ENCODE peak calls at places on chromosomes 6 and 20, in ten cellular contexts. One of them, this sample, is unnamed.

GRCh38 chr6:113529191-113529590 is 328.0 kb upstream of the MARCKS start:
- DNase-seq in epithelial cell of esophagus: peak
- DNase-seq in prostate gland: no peak
- DNase-seq in cardiac fibroblast: peak
- DNase-seq in fibroblast of the aortic adventitia: peak
- DNase-seq in stomach: no peak
- DNase-seq in CD8-positive, alpha-beta T cell: no peak
- DNase-seq in IMR-90: peak
- DNase-seq in astrocyte of the spinal cord: peak
- DNase-seq in H1: no peak
- DNase-seq in this sample: no peak

GRCh38 chr6:70834520-70834919 is 122.3 kb downstream of the B3GAT2 start:
- DNase-seq in cardiac fibroblast: peak
- DNase-seq in IMR-90: peak
- DNase-seq in prostate gland: no peak
- DNase-seq in astrocyte of the spinal cord: peak
- DNase-seq in H1: no peak
- DNase-seq in CD8-positive, alpha-beta T cell: no peak
- DNase-seq in fibroblast of the aortic adventitia: peak
- DNase-seq in stomach: no peak
- DNase-seq in epithelial cell of esophagus: peak
- DNase-seq in this sample: no peak

GRCh38 chr6:31125162-31125561 is 4.9 kb upstream of the CDSN start:
- DNase-seq in CD8-positive, alpha-beta T cell: no peak
- DNase-seq in fibroblast of the aortic adventitia: peak
- DNase-seq in IMR-90: peak
- DNase-seq in astrocyte of the spinal cord: peak
- DNase-seq in prostate gland: peak
- DNase-seq in H1: no peak
- DNase-seq in epithelial cell of esophagus: peak
- DNase-seq in cardiac fibroblast: peak
- DNase-seq in stomach: peak
- DNase-seq in this sample: peak

GRCh38 chr20:54774423-54774822 is 299.0 kb downstream of the DOK5 start:
- DNase-seq in cardiac fibroblast: no peak
- DNase-seq in fibroblast of the aortic adventitia: no peak
- DNase-seq in epithelial cell of esophagus: no peak
- DNase-seq in IMR-90: no peak
- DNase-seq in H1: no peak
- DNase-seq in astrocyte of the spinal cord: no peak
- DNase-seq in prostate gland: no peak
- DNase-seq in CD8-positive, alpha-beta T cell: no peak
- DNase-seq in stomach: no peak
- DNase-seq in this sample: no peak

GRCh38 chr6:144286503-144287393 is 1.6 kb downstream of the UTRN start:
- DNase-seq in IMR-90: peak
- DNase-seq in epithelial cell of esophagus: peak
- DNase-seq in CD8-positive, alpha-beta T cell: no peak
- DNase-seq in fibroblast of the aortic adventitia: peak
- DNase-seq in prostate gland: peak
- DNase-seq in cardiac fibroblast: peak
- DNase-seq in stomach: peak
- DNase-seq in H1: no peak
- DNase-seq in astrocyte of the spinal cord: peak
- DNase-seq in this sample: peak

GRCh38 chr6:94953867-94954631 is 623.3 kb upstream of the MANEA start:
- DNase-seq in cardiac fibroblast: no peak
- DNase-seq in astrocyte of the spinal cord: no peak
- DNase-seq in fibroblast of the aortic adventitia: no peak
- DNase-seq in IMR-90: no peak
- DNase-seq in stomach: no peak
- DNase-seq in H1: no peak
- DNase-seq in CD8-positive, alpha-beta T cell: no peak
- DNase-seq in epithelial cell of esophagus: no peak
- DNase-seq in prostate gland: no peak
- DNase-seq in this sample: no peak

GRCh38 chr6:141403103-141403502 is 729.6 kb upstream of the GJE1 start:
- DNase-seq in stomach: no peak
- DNase-seq in H1: no peak
- DNase-seq in cardiac fibroblast: no peak
- DNase-seq in IMR-90: no peak
- DNase-seq in prostate gland: no peak
- DNase-seq in epithelial cell of esophagus: no peak
- DNase-seq in fibroblast of the aortic adventitia: no peak
- DNase-seq in astrocyte of the spinal cord: no peak
- DNase-seq in CD8-positive, alpha-beta T cell: no peak
- DNase-seq in this sample: no peak

GRCh38 chr6:145153495-145153894 is 581.8 kb downstream of the EPM2A start:
- DNase-seq in stomach: no peak
- DNase-seq in cardiac fibroblast: no peak
- DNase-seq in IMR-90: no peak
- DNase-seq in prostate gland: no peak
- DNase-seq in fibroblast of the aortic adventitia: no peak
- DNase-seq in astrocyte of the spinal cord: no peak
- DNase-seq in H1: no peak
- DNase-seq in epithelial cell of esophagus: no peak
- DNase-seq in CD8-positive, alpha-beta T cell: no peak
- DNase-seq in this sample: peak

GRCh38 chr6:15065603-15066002 is 180.3 kb upstream of the JARID2 start:
- DNase-seq in CD8-positive, alpha-beta T cell: no peak
- DNase-seq in prostate gland: no peak
- DNase-seq in astrocyte of the spinal cord: no peak
- DNase-seq in stomach: no peak
- DNase-seq in IMR-90: peak
- DNase-seq in H1: no peak
- DNase-seq in epithelial cell of esophagus: peak
- DNase-seq in cardiac fibroblast: no peak
- DNase-seq in fibroblast of the aortic adventitia: no peak
- DNase-seq in this sample: no peak

GRCh38 chr20:62156592-62157386 is 13.2 kb downstream of the SS18L1 start:
- DNase-seq in fibroblast of the aortic adventitia: peak
- DNase-seq in CD8-positive, alpha-beta T cell: peak
- DNase-seq in epithelial cell of esophagus: peak
- DNase-seq in astrocyte of the spinal cord: peak
- DNase-seq in prostate gland: peak
- DNase-seq in cardiac fibroblast: peak
- DNase-seq in stomach: peak
- DNase-seq in H1: no peak
- DNase-seq in IMR-90: peak
- DNase-seq in this sample: peak

GRCh38 chr6:106799008-106799952 is 169.9 kb downstream of the QRSL1 start:
- DNase-seq in prostate gland: no peak
- DNase-seq in epithelial cell of esophagus: peak
- DNase-seq in fibroblast of the aortic adventitia: peak
- DNase-seq in cardiac fibroblast: peak
- DNase-seq in CD8-positive, alpha-beta T cell: no peak
- DNase-seq in IMR-90: peak
- DNase-seq in astrocyte of the spinal cord: peak
- DNase-seq in H1: no peak
- DNase-seq in stomach: no peak
- DNase-seq in this sample: no peak

GRCh38 chr20:38057351-38057972 is 23.9 kb downstream of the RPRD1B start:
- DNase-seq in CD8-positive, alpha-beta T cell: peak
- DNase-seq in fibroblast of the aortic adventitia: peak
- DNase-seq in stomach: peak
- DNase-seq in IMR-90: peak
- DNase-seq in cardiac fibroblast: peak
- DNase-seq in astrocyte of the spinal cord: peak
- DNase-seq in prostate gland: peak
- DNase-seq in epithelial cell of esophagus: peak
- DNase-seq in H1: no peak
- DNase-seq in this sample: peak

GRCh38 chr20:35992713-35993335 is 24.4 kb downstream of the CNBD2 start:
- DNase-seq in IMR-90: peak
- DNase-seq in H1: no peak
- DNase-seq in CD8-positive, alpha-beta T cell: no peak
- DNase-seq in epithelial cell of esophagus: peak
- DNase-seq in prostate gland: peak
- DNase-seq in stomach: peak
- DNase-seq in astrocyte of the spinal cord: peak
- DNase-seq in fibroblast of the aortic adventitia: peak
- DNase-seq in cardiac fibroblast: peak
- DNase-seq in this sample: peak

GRCh38 chr6:42556462-42556861 is 7.4 kb upstream of the UBR2 start:
- DNase-seq in cardiac fibroblast: no peak
- DNase-seq in prostate gland: no peak
- DNase-seq in fibroblast of the aortic adventitia: no peak
- DNase-seq in astrocyte of the spinal cord: no peak
- DNase-seq in H1: no peak
- DNase-seq in epithelial cell of esophagus: no peak
- DNase-seq in CD8-positive, alpha-beta T cell: no peak
- DNase-seq in stomach: no peak
- DNase-seq in IMR-90: no peak
- DNase-seq in this sample: no peak

GRCh38 chr6:17589402-17590116 is 10.5 kb upstream of the FAM8A1 start:
- DNase-seq in epithelial cell of esophagus: peak
- DNase-seq in cardiac fibroblast: peak
- DNase-seq in prostate gland: no peak
- DNase-seq in stomach: no peak
- DNase-seq in H1: no peak
- DNase-seq in IMR-90: peak
- DNase-seq in CD8-positive, alpha-beta T cell: no peak
- DNase-seq in astrocyte of the spinal cord: peak
- DNase-seq in fibroblast of the aortic adventitia: peak
- DNase-seq in this sample: no peak

GRCh38 chr6:109977791-109978173 is 329 bp upstream of the GPR6 start:
- DNase-seq in prostate gland: no peak
- DNase-seq in fibroblast of the aortic adventitia: no peak
- DNase-seq in H1: no peak
- DNase-seq in cardiac fibroblast: no peak
- DNase-seq in IMR-90: no peak
- DNase-seq in stomach: no peak
- DNase-seq in CD8-positive, alpha-beta T cell: no peak
- DNase-seq in astrocyte of the spinal cord: no peak
- DNase-seq in epithelial cell of esophagus: no peak
- DNase-seq in this sample: peak
- H3K4me3 ChIP-seq in prostate gland: no peak
- H3K4me3 ChIP-seq in fibroblast of the aortic adventitia: no peak
- H3K4me3 ChIP-seq in H1: peak
- H3K4me3 ChIP-seq in cardiac fibroblast: no peak
- H3K4me3 ChIP-seq in IMR-90: no peak
- H3K4me3 ChIP-seq in stomach: no peak
- H3K4me3 ChIP-seq in CD8-positive, alpha-beta T cell: no peak
- H3K4me3 ChIP-seq in astrocyte of the spinal cord: no peak
- H3K4me3 ChIP-seq in epithelial cell of esophagus: no peak
- H3K4me3 ChIP-seq in this sample: peak

GRCh38 chr20:25480797-25481196 is 73.3 kb downstream of the GINS1 start:
- DNase-seq in CD8-positive, alpha-beta T cell: no peak
- DNase-seq in prostate gland: no peak
- DNase-seq in IMR-90: no peak
- DNase-seq in fibroblast of the aortic adventitia: no peak
- DNase-seq in cardiac fibroblast: no peak
- DNase-seq in H1: no peak
- DNase-seq in astrocyte of the spinal cord: no peak
- DNase-seq in stomach: no peak
- DNase-seq in epithelial cell of esophagus: no peak
- DNase-seq in this sample: no peak

GRCh38 chr20:25479638-25480037 is 72.2 kb downstream of the GINS1 start:
- DNase-seq in IMR-90: no peak
- DNase-seq in fibroblast of the aortic adventitia: no peak
- DNase-seq in CD8-positive, alpha-beta T cell: no peak
- DNase-seq in cardiac fibroblast: no peak
- DNase-seq in H1: no peak
- DNase-seq in astrocyte of the spinal cord: no peak
- DNase-seq in prostate gland: no peak
- DNase-seq in stomach: no peak
- DNase-seq in epithelial cell of esophagus: no peak
- DNase-seq in this sample: no peak

GRCh38 chr20:25480156-25480555 is 72.7 kb downstream of the GINS1 start:
- DNase-seq in cardiac fibroblast: no peak
- DNase-seq in H1: no peak
- DNase-seq in prostate gland: no peak
- DNase-seq in IMR-90: no peak
- DNase-seq in astrocyte of the spinal cord: no peak
- DNase-seq in epithelial cell of esophagus: no peak
- DNase-seq in stomach: no peak
- DNase-seq in fibroblast of the aortic adventitia: no peak
- DNase-seq in CD8-positive, alpha-beta T cell: no peak
- DNase-seq in this sample: no peak

GRCh38 chr20:25481918-25482253 is 74.4 kb downstream of the GINS1 start:
- DNase-seq in IMR-90: no peak
- DNase-seq in prostate gland: no peak
- DNase-seq in stomach: no peak
- DNase-seq in H1: no peak
- DNase-seq in CD8-positive, alpha-beta T cell: no peak
- DNase-seq in astrocyte of the spinal cord: no peak
- DNase-seq in fibroblast of the aortic adventitia: no peak
- DNase-seq in epithelial cell of esophagus: no peak
- DNase-seq in cardiac fibroblast: no peak
- DNase-seq in this sample: no peak

GRCh38 chr20:25481235-25481917 is 73.9 kb downstream of the GINS1 start:
- DNase-seq in astrocyte of the spinal cord: no peak
- DNase-seq in prostate gland: no peak
- DNase-seq in epithelial cell of esophagus: no peak
- DNase-seq in stomach: no peak
- DNase-seq in fibroblast of the aortic adventitia: no peak
- DNase-seq in CD8-positive, alpha-beta T cell: no peak
- DNase-seq in IMR-90: no peak
- DNase-seq in cardiac fibroblast: no peak
- DNase-seq in H1: no peak
- DNase-seq in this sample: no peak
- H3K4me3 ChIP-seq in astrocyte of the spinal cord: no peak
- H3K4me3 ChIP-seq in prostate gland: no peak
- H3K4me3 ChIP-seq in epithelial cell of esophagus: no peak
- H3K4me3 ChIP-seq in stomach: no peak
- H3K4me3 ChIP-seq in fibroblast of the aortic adventitia: no peak
- H3K4me3 ChIP-seq in CD8-positive, alpha-beta T cell: no peak
- H3K4me3 ChIP-seq in IMR-90: no peak
- H3K4me3 ChIP-seq in cardiac fibroblast: no peak
- H3K4me3 ChIP-seq in H1: no peak
- H3K4me3 ChIP-seq in this sample: no peak

GRCh38 chr6:121540210-121540609 is 104.8 kb downstream of the GJA1 start:
- DNase-seq in IMR-90: no peak
- DNase-seq in fibroblast of the aortic adventitia: no peak
- DNase-seq in prostate gland: no peak
- DNase-seq in cardiac fibroblast: no peak
- DNase-seq in epithelial cell of esophagus: no peak
- DNase-seq in astrocyte of the spinal cord: no peak
- DNase-seq in stomach: no peak
- DNase-seq in CD8-positive, alpha-beta T cell: no peak
- DNase-seq in H1: no peak
- DNase-seq in this sample: no peak
- H3K4me3 ChIP-seq in IMR-90: no peak
- H3K4me3 ChIP-seq in fibroblast of the aortic adventitia: no peak
- H3K4me3 ChIP-seq in prostate gland: no peak
- H3K4me3 ChIP-seq in cardiac fibroblast: no peak
- H3K4me3 ChIP-seq in epithelial cell of esophagus: no peak
- H3K4me3 ChIP-seq in astrocyte of the spinal cord: no peak
- H3K4me3 ChIP-seq in stomach: no peak
- H3K4me3 ChIP-seq in CD8-positive, alpha-beta T cell: no peak
- H3K4me3 ChIP-seq in H1: no peak
- H3K4me3 ChIP-seq in this sample: no peak

DNA sequence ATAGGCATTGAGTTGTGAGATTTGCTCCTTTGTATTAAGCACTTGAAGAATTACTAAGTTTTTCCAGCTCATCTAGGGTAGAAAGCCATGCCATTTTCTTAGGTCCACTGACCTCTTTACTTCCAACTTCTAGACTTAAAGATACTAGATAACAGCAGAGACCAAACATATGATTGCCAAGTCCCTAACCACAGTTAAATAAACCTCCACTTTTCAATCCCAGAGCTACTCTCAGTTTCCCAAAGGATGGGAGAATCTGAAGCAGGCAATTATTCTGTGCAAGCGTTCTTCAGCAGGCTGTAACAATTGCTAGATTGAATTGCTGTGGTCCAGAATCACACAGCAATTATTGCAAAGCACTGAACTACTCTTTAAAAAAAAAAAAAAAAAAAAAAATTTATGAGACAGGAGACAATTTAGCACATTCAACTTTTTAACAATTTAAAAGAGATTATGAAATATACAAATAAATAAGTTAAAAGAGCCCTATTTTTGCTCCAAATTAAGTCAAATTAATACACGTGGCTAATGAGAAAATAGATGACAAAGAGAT is 104.0 kb upstream of the PRSS16 start:
- DNase-seq in CD8-positive, alpha-beta T cell: no peak
- DNase-seq in cardiac fibroblast: no peak
- DNase-seq in astrocyte of the spinal cord: no peak
- DNase-seq in H1: no peak
- DNase-seq in prostate gland: no peak
- DNase-seq in stomach: no peak
- DNase-seq in epithelial cell of esophagus: no peak
- DNase-seq in fibroblast of the aortic adventitia: no peak
- DNase-seq in IMR-90: no peak
- DNase-seq in this sample: no peak
- H3K4me3 ChIP-seq in CD8-positive, alpha-beta T cell: no peak
- H3K4me3 ChIP-seq in cardiac fibroblast: no peak
- H3K4me3 ChIP-seq in astrocyte of the spinal cord: no peak
- H3K4me3 ChIP-seq in H1: no peak
- H3K4me3 ChIP-seq in prostate gland: no peak
- H3K4me3 ChIP-seq in stomach: no peak
- H3K4me3 ChIP-seq in epithelial cell of esophagus: no peak
- H3K4me3 ChIP-seq in fibroblast of the aortic adventitia: no peak
- H3K4me3 ChIP-seq in IMR-90: no peak
- H3K4me3 ChIP-seq in this sample: no peak